ENCODE peak calls at places on chromosomes 6 and 20, in ten cellular contexts. O is PC-3, J is NT2/D1, L is cardiac muscle cell, X is left ventricle myocardium inferior, H is mesendoderm, S is H7, G is HFF-Myc, R is skeletal muscle cell, K is BJ. N is an unnamed sample.
A peak's percentile ranks its signal among the peaks of the same experiment; 100 is the strongest.

GRCh38 chr20:48843125-48843806 is 15.5 kb upstream of the PREX1 start:
- DNase-seq in R (no peak), H (no peak), J (no peak), X (no peak), L (no peak), O (peak; percentile 35), K (no peak), G (no peak), S (no peak), N (no peak)

GRCh38 chr20:54292186-54292585 is 84.3 kb downstream of the PFDN4 start:
- DNase-seq in H (no peak), O (peak; percentile 40), X (no peak), J (no peak), G (peak; percentile 4), S (no peak), K (no peak), L (peak; percentile 38), R (peak; percentile 51), N (no peak)

GRCh38 chr20:56924976-56925695 is 296.0 kb downstream of the TFAP2C start:
- DNase-seq in H (peak; percentile 93), G (no peak), J (peak; percentile 96), S (peak; percentile 90), K (no peak), L (no peak), O (no peak), X (no peak), R (no peak), N (no peak)

GRCh38 chr6:90284236-90284744 is 12.4 kb downstream of the BACH2 start:
- DNase-seq in K (peak; percentile 40), J (no peak), L (peak; percentile 90), O (peak; percentile 90), H (peak; percentile 96), R (peak; percentile 83), G (peak; percentile 79), X (no peak), S (no peak), N (no peak)

GRCh38 chr20:23126281-23127061 is 40.3 kb upstream of the CD93 start:
- DNase-seq in H (no peak), O (no peak), S (no peak), X (no peak), G (no peak), R (no peak), L (no peak), K (no peak), J (no peak), N (no peak)

GRCh38 chr6:71396410-71396801 is 107.8 kb downstream of the OGFRL1 start:
- DNase-seq in J (no peak), L (no peak), O (no peak), K (no peak), X (no peak), S (no peak), H (no peak), R (no peak), G (no peak), N (no peak)

GRCh38 chr6:14079433-14079832 is 38.1 kb upstream of the CD83 start:
- DNase-seq in H (no peak), J (no peak), G (no peak), R (no peak), L (peak; percentile 43), O (peak; percentile 36), K (no peak), X (peak; percentile 47), S (no peak), N (no peak)

GRCh38 chr20:39206899-39207564 is 244.9 kb downstream of the DHX35 start:
- DNase-seq in R (no peak), X (no peak), J (no peak), H (no peak), L (no peak), S (no peak), K (no peak), O (no peak), G (no peak), N (no peak)

GRCh38 chr6:27752038-27752885 is 159.9 kb downstream of the OR2B2 start:
- DNase-seq in X (no peak), H (peak; percentile 90), L (peak; percentile 88), S (peak; percentile 37), R (peak; percentile 23), O (peak; percentile 95), K (peak; percentile 33), J (no peak), G (peak; percentile 67), N (peak; percentile 80)

GRCh38 chr20:29299811-29300578 is 1957.5 kb upstream of the DEFB115 start:
- DNase-seq in S (peak; percentile 52), K (no peak), G (no peak), X (no peak), R (no peak), O (no peak), J (no peak), L (no peak), H (no peak), N (no peak)

GRCh38 chr6:118252474-118252873 is 295.6 kb upstream of the PLN start:
- DNase-seq in J (no peak), O (no peak), X (no peak), L (no peak), R (no peak), H (no peak), G (no peak), S (no peak), K (no peak), N (peak; percentile 14)

DNA sequence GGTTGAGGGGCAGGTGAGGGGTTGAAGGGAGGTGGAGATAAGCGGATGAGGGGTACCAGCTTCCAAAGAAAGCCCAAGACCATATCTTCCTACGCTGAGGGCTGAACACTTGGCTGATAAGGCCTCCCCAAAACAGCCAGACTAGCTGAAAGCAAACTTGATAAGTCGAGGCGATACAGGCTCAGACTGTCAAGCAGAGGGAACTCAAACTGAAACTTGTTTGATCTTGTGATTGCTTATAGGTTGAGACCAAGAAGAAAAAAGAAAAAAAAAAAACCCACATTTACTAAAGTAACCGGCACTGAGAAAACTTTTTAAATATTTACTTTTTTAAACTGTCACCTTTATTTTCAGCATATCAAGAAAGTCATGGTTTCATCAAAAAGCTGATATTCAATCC is 73.6 kb downstream of the TRERF1 start:
- DNase-seq in S (no peak), X (no peak), O (no peak), J (no peak), K (no peak), H (no peak), G (no peak), L (no peak), R (no peak), N (no peak)
- H3K4me3 ChIP-seq in S (no peak overlapping the region), X (no peak overlapping the region), O (no peak overlapping the region), J (no peak overlapping the region), K (no peak overlapping the region), H (no peak overlapping the region), G (no peak overlapping the region), L (no peak overlapping the region), R (no peak overlapping the region), N (no peak overlapping the region)

GRCh38 chr6:128358111-128358780 is 162.2 kb downstream of the PTPRK start:
- DNase-seq in J (no peak), O (no peak), R (no peak), K (no peak), G (no peak), L (no peak), S (no peak), X (no peak), H (no peak), N (no peak)

GRCh38 chr6:128361378-128361777 is 159.0 kb downstream of the PTPRK start:
- DNase-seq in R (no peak), L (no peak), X (no peak), O (no peak), K (no peak), G (no peak), S (no peak), J (no peak), H (no peak), N (no peak)

GRCh38 chr6:128352331-128352730 is 168.1 kb downstream of the PTPRK start:
- DNase-seq in L (no peak), O (no peak), R (no peak), X (no peak), J (no peak), S (no peak), H (no peak), G (no peak), K (no peak), N (no peak)

GRCh38 chr6:128363020-128363419 is 157.4 kb downstream of the PTPRK start:
- DNase-seq in R (no peak), L (no peak), S (no peak), H (no peak), O (no peak), G (no peak), X (no peak), K (no peak), J (no peak), N (no peak)

DNA sequence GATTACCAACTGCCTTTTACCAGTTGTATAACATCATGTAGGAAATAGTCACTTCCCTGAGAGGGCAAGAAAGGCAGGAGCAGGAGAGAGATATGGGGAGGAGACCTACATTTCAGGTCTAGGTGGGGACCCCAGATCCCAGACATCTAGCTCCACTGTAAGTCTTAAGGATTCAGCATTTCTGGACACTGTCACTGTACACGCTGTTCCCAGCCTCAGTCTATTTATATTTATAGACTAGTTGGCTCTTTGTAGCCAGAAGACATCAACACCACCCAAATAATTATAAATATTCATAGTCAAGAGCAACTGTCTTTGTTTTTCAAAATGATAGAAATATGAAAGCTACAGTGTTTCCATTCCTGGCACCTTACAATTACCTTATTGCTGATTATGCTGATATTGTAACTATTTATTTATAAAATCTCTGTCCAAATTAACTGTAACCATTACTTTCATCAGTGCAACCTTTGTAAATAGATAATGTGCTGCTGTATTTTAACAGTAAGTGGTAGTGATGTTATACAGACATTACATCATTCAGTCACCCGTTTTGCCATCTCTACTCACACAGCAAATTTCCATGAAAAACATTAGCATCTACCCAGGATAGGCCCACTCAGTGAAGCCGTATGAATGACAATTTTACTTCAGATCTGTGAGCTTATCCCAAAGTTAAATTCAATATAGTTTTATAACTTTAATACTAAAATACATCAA is 162.8 kb downstream of the PTPRK start:
- DNase-seq in L (no peak), S (no peak), G (no peak), K (no peak), H (no peak), X (no peak), O (no peak), R (no peak), J (no peak), N (no peak)
- H3K4me3 ChIP-seq in L (no peak overlapping the region), S (no peak overlapping the region), G (no peak overlapping the region), K (no peak overlapping the region), H (no peak overlapping the region), X (peak overlapping the region; percentile 25), O (no peak overlapping the region), R (no peak overlapping the region), J (no peak overlapping the region), N (no peak overlapping the region)

DNA sequence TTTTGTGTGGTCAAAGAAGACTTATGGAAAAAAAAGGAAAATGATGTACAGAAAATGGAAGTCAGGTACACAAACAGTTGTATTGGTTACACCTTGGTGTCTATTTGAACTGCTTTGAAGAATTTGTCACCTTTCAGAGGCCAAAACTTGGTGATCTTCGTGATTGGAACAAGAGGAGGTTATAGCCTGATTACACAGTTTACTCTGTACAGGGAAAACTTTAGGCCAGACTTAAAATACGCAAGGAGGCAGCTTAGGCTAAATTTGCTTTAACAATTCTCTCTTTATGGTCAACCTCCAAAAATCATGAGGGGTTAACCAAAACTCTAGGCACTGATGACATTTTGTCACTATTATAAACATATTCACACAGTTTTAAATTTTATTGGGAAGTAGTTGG is 353.7 kb downstream of the PRKN start:
- DNase-seq in G (no peak), X (no peak), O (no peak), S (no peak), R (no peak), H (no peak), J (no peak), L (no peak), K (no peak), N (no peak)
- H3K4me3 ChIP-seq in G (no peak overlapping the region), X (no peak overlapping the region), O (no peak overlapping the region), S (no peak overlapping the region), R (no peak overlapping the region), H (no peak overlapping the region), J (no peak overlapping the region), L (no peak overlapping the region), K (no peak overlapping the region), N (no peak overlapping the region)

GRCh38 chr20:33554914-33555420 is 65.1 kb downstream of the CBFA2T2 start:
- DNase-seq in G (peak; percentile 96), H (peak; percentile 48), X (no peak), J (no peak), L (peak; percentile 91), S (peak; percentile 46), O (peak; percentile 95), K (peak; percentile 73), R (peak; percentile 67), N (peak; percentile 62)
- H3K4me3 ChIP-seq in G (no peak overlapping the region), H (no peak overlapping the region), X (peak overlapping the region; percentile 13), J (no peak overlapping the region), L (no peak overlapping the region), S (no peak overlapping the region), O (peak overlapping the region; percentile 7), K (no peak overlapping the region), R (no peak overlapping the region), N (no peak overlapping the region)